ENCODE peak calls at places on chromosomes 16 and 17, in ten cellular contexts. C is CD14-positive monocyte; X is iris pigment epithelial cell; W is NCI-H1105 treated with DMSO at 0.1 percent for 48 hours; T is stimulated activated CD4-positive, alpha-beta T cell treated with anti-CD3 and anti-CD28 coated beads, Interleukin-2, amount 100 ng/mL, for 24 hours; P is substantia nigra; Q is gastrocnemius medialis; D is dermis blood vessel endothelial cell; O is T-helper 2 cell; L is heart right ventricle. Y is an unnamed sample.

GRCh38 chr17:27929990-27930389 is 36.8 kb upstream of the LYRM9 start:
- DNase-seq in C (no peak), X (peak), D (no peak), O (no peak), Q (no peak), W (no peak), T (no peak), L (no peak), P (no peak), Y (no peak)

GRCh38 chr17:67194134-67194533 is 50.9 kb downstream of the HELZ start:
- DNase-seq in O (no peak), P (no peak), D (peak), L (no peak), C (no peak), W (no peak), Q (no peak), T (no peak), X (peak), Y (no peak)

GRCh38 chr17:44345497-44346026 is 460 bp downstream of the GRN start:
- DNase-seq in O (no peak), L (peak), P (peak), X (peak), Q (peak), C (peak), D (peak), W (peak), T (peak), Y (peak)

GRCh38 chr16:25011891-25012499 is 3.2 kb downstream of the ARHGAP17 start:
- DNase-seq in D (no peak), P (no peak), C (no peak), L (no peak), O (no peak), T (no peak), Q (no peak), X (peak), W (no peak), Y (no peak)

GRCh38 chr17:41481051-41481450 is at the start of gene KRT35:
- DNase-seq in C (no peak), W (no peak), Q (no peak), T (no peak), P (no peak), O (no peak), D (no peak), L (no peak), X (no peak), Y (no peak)

GRCh38 chr16:10937068-10937859 is 5.0 kb downstream of the DEXI start:
- DNase-seq in T (no peak), D (no peak), C (no peak), W (no peak), L (no peak), Q (peak), P (no peak), X (no peak), O (no peak), Y (no peak)

GRCh38 chr17:65787503-65787902 is 226.1 kb upstream of the AXIN2 start:
- DNase-seq in C (no peak), L (no peak), P (no peak), X (no peak), W (no peak), D (no peak), O (no peak), T (no peak), Q (no peak), Y (no peak)

GRCh38 chr16:29784901-29785500 is 5.5 kb upstream of the KIF22 start:
- DNase-seq in L (peak), D (peak), P (peak), T (peak), W (no peak), C (peak), O (peak), Q (peak), X (peak), Y (peak)

GRCh38 chr16:57711331-57711730 is 16.7 kb downstream of the DRC7 start:
- DNase-seq in Q (no peak), O (no peak), C (no peak), L (no peak), D (no peak), X (no peak), W (no peak), T (no peak), P (no peak), Y (no peak)

GRCh38 chr16:2480948-2481347 is 6.0 kb downstream of the TBC1D24 start:
- DNase-seq in T (no peak), D (no peak), X (no peak), W (no peak), O (no peak), P (no peak), L (no peak), C (no peak), Q (no peak), Y (no peak)

GRCh38 chr17:71985111-71986039 is 135.4 kb upstream of the SOX9 start:
- DNase-seq in L (no peak), P (no peak), T (no peak), O (no peak), Q (no peak), W (no peak), D (no peak), C (no peak), X (no peak), Y (no peak)

Y was measured in head of caudate nucleus.